ENCODE peak calls at places on chromosomes 7 and 10, in four cellular contexts. X, P, N and L are unnamed samples.

GRCh38 chr10:28177944-28178637 is 124.8 kb downstream of the MPP7 start:
- DNase-seq in X (no peak), P (peak), N (no peak), L (no peak)

GRCh38 chr10:30413996-30414576 is 19.9 kb upstream of the MAP3K8 start:
- DNase-seq in X (no peak), P (peak), N (no peak), L (peak)

GRCh38 chr7:102291916-102292267 is 5.2 kb downstream of the SH2B2 start:
- DNase-seq in X (no peak), P (no peak), N (no peak), L (no peak)

GRCh38 chr10:29486466-29486865 is 148.3 kb downstream of the SVIL start:
- DNase-seq in X (no peak), P (no peak), N (no peak), L (no peak)

GRCh38 chr10:34729619-34730018 is 85.5 kb downstream of the PARD3 start:
- DNase-seq in X (no peak), P (no peak), N (no peak), L (no peak)

GRCh38 chr7:1742555-1743303 is 72.7 kb downstream of the ELFN1 start:
- DNase-seq in X (peak), P (peak), N (no peak), L (peak)

GRCh38 chr10:31694929-31695837 is 233.4 kb downstream of the ARHGAP12 start:
- DNase-seq in X (no peak), P (peak), N (no peak), L (no peak)

GRCh38 chr7:149772821-149773425 is 465 bp downstream of the ZNF467 start:
- DNase-seq in X (peak), P (no peak), N (no peak), L (no peak)

GRCh38 chr7:118006979-118007378 is 133.7 kb upstream of the CTTNBP2 start:
- DNase-seq in X (no peak), P (no peak), N (no peak), L (no peak)